ENCODE peak calls at places on chromosomes 3 and 15, in seven cellular contexts. M, P, J, B, Q, L and K are unnamed samples.

GRCh38 chr3:179149951-179150350 is 1.8 kb downstream of the PIK3CA start:
- DNase-seq in Q (no peak), M (no peak), P (no peak), J (no peak), B (no peak), L (no peak), K (no peak)

GRCh38 chr3:161443921-161444457 is 52.6 kb upstream of the OTOL1 start:
- DNase-seq in M (no peak), J (no peak), P (no peak), Q (no peak), L (no peak), B (no peak), K (no peak)

GRCh38 chr3:150130404-150131100 is 159.9 kb upstream of the PFN2 start:
- DNase-seq in B (no peak), J (no peak), M (no peak), L (no peak), P (no peak), Q (no peak), K (no peak)

GRCh38 chr3:71219744-71220638 is 363.5 kb downstream of the FOXP1 start:
- DNase-seq in J (peak), B (peak), Q (no peak), L (no peak), M (no peak), P (no peak), K (peak)

GRCh38 chr15:22949074-22949547 is 31.1 kb downstream of the CYFIP1 start:
- DNase-seq in B (no peak), M (no peak), J (no peak), P (peak), Q (no peak), L (no peak), K (no peak)

GRCh38 chr3:13890377-13891016 is 10.6 kb upstream of the WNT7A start:
- DNase-seq in M (no peak), L (no peak), P (no peak), B (no peak), Q (no peak), J (no peak), K (peak)

GRCh38 chr3:66693461-66693912 is 192.7 kb upstream of the LRIG1 start:
- DNase-seq in M (peak), P (no peak), B (no peak), J (no peak), Q (no peak), L (no peak), K (no peak)

GRCh38 chr3:56135941-56136340 is 332.3 kb downstream of the ERC2 start:
- DNase-seq in Q (no peak), L (no peak), J (no peak), B (no peak), M (no peak), P (no peak), K (no peak)

GRCh38 chr3:119240101-119240581 is 537 bp downstream of the B4GALT4 start:
- DNase-seq in Q (peak), M (peak), J (peak), L (peak), P (peak), B (no peak), K (no peak)

GRCh38 chr15:81338422-81339007 is 14.6 kb upstream of the STARD5 start:
- DNase-seq in Q (no peak), P (no peak), M (no peak), B (no peak), L (no peak), J (no peak), K (no peak)